ENCODE peak calls at places on chromosomes 7 and 10, in five cellular contexts. T, G, V, N and B are unnamed samples. For H3K4me1, the result is how much of the 10 kb centered on the place peaks cover.

GRCh38 chr10:31041011-31041410 is 9.3 kb upstream of the ZNF438 start:
- DNase-seq in T (no peak), V (no peak), N (peak), G (no peak), B (no peak)

GRCh38 chr10:17747883-17748550 is 4.0 kb upstream of the TMEM236 start:
- DNase-seq in V (no peak), G (no peak), N (peak), T (peak), B (no peak)

GRCh38 chr7:129613016-129613337 is 1.5 kb downstream of the NRF1 start:
- DNase-seq in T (no peak), V (no peak), G (no peak), N (no peak), B (no peak)

GRCh38 chr7:7481801-7482200 is 53.9 kb downstream of the COL28A1 start:
- DNase-seq in T (no peak), N (no peak), G (no peak), V (no peak), B (no peak)

GRCh38 chr7:138465046-138465445 is 5.0 kb downstream of the TRIM24 start:
- DNase-seq in N (no peak), G (no peak), T (no peak), V (no peak), B (no peak)

GRCh38 chr10:113995201-113995600 is 48.5 kb upstream of the ADRB1 start:
- DNase-seq in T (no peak), V (no peak), G (no peak), N (no peak), B (no peak)

GRCh38 chr10:51602326-51602725 is 97.1 kb downstream of the CSTF2T start:
- DNase-seq in N (no peak), T (peak), V (no peak), G (no peak), B (no peak)

GRCh38 chr10:29039659-29040309 is 249.1 kb upstream of the LYZL1 start:
- DNase-seq in V (no peak), T (peak), G (no peak), N (peak), B (no peak)

GRCh38 chr10:22894714-22895113 is 33.1 kb upstream of the ARMC3 start:
- DNase-seq in V (no peak), T (peak), N (no peak), G (no peak), B (no peak)

DNA sequence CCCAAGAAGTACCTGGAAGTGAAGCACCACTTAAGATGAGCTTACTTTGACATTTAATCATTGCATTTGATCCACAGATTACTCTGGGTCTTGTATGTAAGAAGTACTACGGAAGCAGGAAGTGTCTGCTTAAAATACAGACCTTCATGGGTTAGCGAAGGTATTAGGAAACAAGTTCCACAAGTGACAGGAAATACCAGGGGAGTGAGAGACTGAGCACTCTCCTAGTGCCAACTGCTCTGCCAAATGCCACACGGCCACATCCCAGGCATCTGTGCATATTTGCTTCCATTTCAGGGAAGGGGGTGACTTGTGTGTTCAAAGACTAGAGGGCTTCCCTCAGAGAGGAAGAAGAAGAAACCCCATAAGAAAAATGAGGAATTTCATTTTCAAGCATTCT is 57.2 kb upstream of the ANK3 start:
- DNase-seq in V (no peak), G (no peak), N (peak), T (peak), B (no peak)
- H3K4me2 ChIP-seq in V (no peak), G (no peak), N (peak), T (peak), B (no peak)

DNA sequence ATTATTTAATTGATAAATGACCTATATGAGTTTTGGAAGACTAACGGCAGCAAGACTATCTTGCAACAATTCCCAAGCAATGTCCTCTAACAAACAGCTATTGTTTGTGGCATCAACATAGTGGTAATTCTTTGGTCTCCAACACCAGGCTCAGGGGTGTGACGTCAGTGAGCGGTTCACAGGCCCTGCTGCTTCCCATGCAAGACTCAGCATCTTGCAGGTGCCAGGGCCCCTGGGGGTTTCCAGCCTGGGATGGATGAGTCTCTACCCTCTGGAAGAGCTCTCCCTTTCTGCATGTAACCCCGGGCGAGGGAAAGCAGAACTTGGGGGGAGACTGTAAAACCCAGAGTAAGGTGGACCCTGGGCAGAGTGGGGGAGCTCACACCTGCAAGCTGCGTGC is 164.7 kb downstream of the ACTR3B start:
- DNase-seq in V (no peak), N (no peak), G (no peak), T (no peak), B (no peak)
- H3K4me1 ChIP-seq in V (under half), N (under half), G (under half), T (under half), B (under half)

GRCh38 chr10:110918269-110918632 is 729 bp downstream of the BBIP1 start:
- DNase-seq in N (peak), T (peak), V (peak), G (no peak), B (no peak)

GRCh38 chr10:110916554-110917346 is 2.2 kb downstream of the BBIP1 start:
- DNase-seq in N (peak), G (no peak), V (no peak), T (peak), B (no peak)

GRCh38 chr10:110918633-110919348 is at the start of gene BBIP1:
- DNase-seq in N (peak), V (no peak), T (peak), G (peak), B (peak)

GRCh38 chr10:110919971-110920881 is 822 bp downstream of the SHOC2 start:
- DNase-seq in T (peak), N (peak), V (peak), G (peak), B (peak)

DNA sequence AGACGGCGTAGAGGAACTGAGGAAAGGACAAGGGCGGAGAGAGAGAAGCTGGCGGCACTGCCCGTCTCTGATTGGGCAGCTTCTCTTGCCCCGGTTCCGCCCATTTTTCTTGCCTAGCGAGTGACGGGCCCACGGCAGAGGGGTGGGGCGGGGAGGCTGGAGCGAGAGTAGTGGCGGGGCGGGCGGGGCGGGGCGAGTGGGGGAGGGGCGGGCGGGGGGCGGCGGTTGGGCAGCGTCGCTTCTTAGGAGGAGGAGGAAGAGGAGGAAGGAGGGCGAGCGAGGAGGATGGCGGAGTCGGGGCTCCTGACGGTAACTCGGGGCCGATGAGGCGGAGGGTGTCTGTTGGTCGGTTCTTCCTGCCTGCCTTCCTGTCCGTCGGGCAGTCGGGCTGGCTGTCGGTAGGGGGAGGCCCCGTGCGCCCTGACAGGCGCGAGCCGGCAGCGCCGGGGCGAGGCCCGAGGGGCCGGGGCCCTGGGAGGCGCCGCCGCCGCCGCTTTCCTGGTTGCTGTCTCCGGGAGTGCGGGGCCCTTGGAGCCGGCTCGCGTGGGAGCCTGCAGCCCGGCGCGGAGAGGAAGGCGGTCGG is at the start of gene SHOC2:
- DNase-seq in T (peak), V (peak), N (peak), G (peak), B (peak)
- TF ChIP-seq EZH2phosphoT487 in T (no peak), V (no peak), N (no peak), G (no peak), B (no peak)

DNA sequence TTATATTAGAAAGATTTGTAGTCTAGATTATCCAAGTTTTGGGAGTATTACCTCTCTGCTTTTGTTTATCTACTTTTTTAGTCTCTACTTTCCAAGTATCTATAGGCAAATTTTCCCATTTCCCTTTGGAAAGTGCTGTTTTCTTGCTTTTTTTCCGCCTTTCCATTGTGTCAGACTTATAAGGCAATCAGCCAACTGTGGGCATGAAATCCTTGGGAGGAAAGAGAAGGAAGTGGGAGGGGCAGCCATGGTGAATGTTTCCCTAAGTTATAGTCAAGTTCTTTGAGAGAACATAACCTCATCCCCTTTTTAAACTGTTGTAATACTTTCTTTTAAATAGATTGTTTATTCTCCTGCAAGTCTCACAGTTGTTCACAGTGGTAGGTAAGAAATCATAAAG is 52.6 kb downstream of the PTEN start:
- DNase-seq in V (no peak), G (no peak), T (peak), N (no peak), B (no peak)
- H3K4me2 ChIP-seq in V (peak), G (no peak), T (peak), N (no peak), B (no peak)

GRCh38 chr10:72013202-72013945 is 49.2 kb downstream of the CHST3 start:
- DNase-seq in T (no peak), V (no peak), G (no peak), N (no peak), B (no peak)
- H3K4me1 ChIP-seq in T (under half), V (under half), G (under half), N (under half), B (under half)